ENCODE peak calls at places on chromosomes 2 and 18, in eight cellular contexts. F is activated T-cell treated with anti-CD3 and anti-CD28 coated beads, Interleukin-2, amount 50 U/mL, for 48 hours; C is COR-L47; N is T-helper 1 cell; D is NCI-H510A treated with DMSO at 0.1 percent for 48 hours; T is AML-193; J is ACHN; Z is breast epithelium. I is an unnamed sample.
A peak's percentile ranks its signal among the peaks of the same experiment; 100 is the strongest.

GRCh38 chr2:171244466-171244969 is 83.8 kb upstream of the TLK1 start:
- DNase-seq in T (peak; percentile 50), N (no peak), D (no peak), Z (no peak), J (no peak), C (no peak), F (no peak), I (no peak)

GRCh38 chr2:69911985-69912563 is 2.8 kb upstream of the MXD1 start:
- DNase-seq in C (peak; percentile 46), N (no peak), D (peak; percentile 75), T (peak; percentile 72), F (no peak), Z (no peak), J (peak; percentile 66), I (no peak)

GRCh38 chr2:45404807-45405297 is 206.2 kb downstream of the SRBD1 start:
- DNase-seq in D (no peak), F (no peak), J (peak; percentile 74), T (no peak), N (no peak), C (no peak), Z (no peak), I (no peak)

GRCh38 chr18:74682998-74683311 is 85.3 kb downstream of the ZNF407 start:
- DNase-seq in T (no peak), C (peak; percentile 62), N (no peak), D (no peak), F (no peak), J (no peak), Z (no peak), I (no peak)

GRCh38 chr18:6885992-6886823 is 156.7 kb downstream of the ARHGAP28 start:
- DNase-seq in T (peak; percentile 31), Z (no peak), F (no peak), J (peak; percentile 37), D (peak; percentile 85), N (no peak), C (peak; percentile 63), I (no peak)

GRCh38 chr18:36692331-36692730 is 136.5 kb downstream of the TPGS2 start:
- DNase-seq in T (no peak), D (no peak), Z (no peak), N (no peak), J (no peak), C (no peak), F (no peak), I (no peak)

GRCh38 chr2:172230783-172231446 is 128.2 kb upstream of the DLX2 start:
- DNase-seq in D (no peak), T (no peak), F (no peak), N (no peak), C (no peak), Z (peak; percentile 65), J (no peak), I (no peak)

GRCh38 chr2:309148-309969 is 21.5 kb upstream of the ALKAL2 start:
- DNase-seq in D (peak; percentile 6), J (no peak), C (no peak), Z (no peak), T (no peak), N (no peak), F (no peak), I (no peak)

GRCh38 chr2:78739282-78739681 is 286.2 kb upstream of the REG3G start:
- DNase-seq in D (no peak), Z (no peak), N (no peak), F (no peak), J (no peak), T (no peak), C (no peak), I (no peak)

GRCh38 chr2:238506669-238507068 is 79.9 kb downstream of the ASB1 start:
- DNase-seq in C (no peak), Z (no peak), F (no peak), D (no peak), T (no peak), N (no peak), J (no peak), I (no peak)

GRCh38 chr2:144322379-144322778 is 197.5 kb downstream of the ZEB2 start:
- DNase-seq in J (no peak), Z (no peak), D (no peak), T (no peak), C (no peak), F (no peak), N (no peak), I (no peak)

GRCh38 chr2:241629762-241630435 is 7.1 kb downstream of the THAP4 start:
- DNase-seq in C (no peak), T (no peak), J (no peak), N (no peak), Z (no peak), F (no peak), D (no peak), I (no peak)

GRCh38 chr2:97808816-97809215 is 95.4 kb downstream of the ZAP70 start:
- DNase-seq in F (no peak), C (no peak), T (no peak), D (no peak), N (no peak), Z (no peak), J (no peak), I (no peak)

GRCh38 chr2:84912984-84913383 is 7.5 kb downstream of the TMSB10 start:
- DNase-seq in Z (no peak), D (no peak), T (no peak), N (no peak), C (no peak), F (no peak), J (no peak), I (no peak)

GRCh38 chr18:35610724-35611123 is 29.2 kb downstream of the GALNT1 start:
- DNase-seq in F (no peak), N (no peak), J (no peak), T (no peak), D (no peak), C (no peak), Z (no peak), I (no peak)